ENCODE peak calls at places on chromosomes 13 and 19, in ten cellular contexts. L is cardiac fibroblast; R is upper lobe of right lung; X is adrenal gland; Q is non-pigmented ciliary epithelial cell; B is activated CD4-positive, alpha-beta memory T cell treated with anti-CD3 and anti-CD28 coated beads for 36 hours; N is T1000; G is stimulated activated CD8-positive, alpha-beta memory T cell treated with anti-CD3 and anti-CD28 coated beads, Interleukin-15, amount 100 ng/mL, for 24 hours; F is HEK293T; I is cerebellar cortex. A is an unnamed sample.

GRCh38 chr13:108302279-108302678 is 32.8 kb downstream of the TNFSF13B start:
- DNase-seq in R (no peak), N (no peak), B (no peak), F (no peak), Q (no peak), L (no peak), G (no peak), X (no peak), I (no peak), A (no peak)

GRCh38 chr13:23715762-23716235 is 145.6 kb downstream of the TNFRSF19 start:
- DNase-seq in F (no peak), B (peak; percentile 19), G (no peak), I (peak; percentile 21), X (no peak), L (peak; percentile 36), N (no peak), Q (no peak), R (peak; percentile 69), A (peak; percentile 15)

GRCh38 chr13:38685974-38686571 is 804 bp upstream of the FREM2 start:
- DNase-seq in F (peak; percentile 52), L (peak; percentile 19), N (no peak), Q (no peak), X (no peak), I (peak; percentile 20), B (no peak), G (no peak), R (no peak), A (peak; percentile 1)

GRCh38 chr19:42108527-42109389 is 23.5 kb downstream of the POU2F2 start:
- DNase-seq in G (peak; percentile 72), N (peak; percentile 62), R (peak; percentile 84), Q (peak; percentile 72), F (peak; percentile 88), X (peak; percentile 82), L (peak; percentile 95), I (peak; percentile 85), B (peak; percentile 94), A (peak; percentile 89)

GRCh38 chr19:28482221-28482620 is 730.7 kb downstream of the UQCRFS1 start:
- DNase-seq in L (no peak), I (no peak), B (no peak), F (no peak), Q (no peak), G (no peak), N (no peak), R (no peak), X (no peak), A (no peak)

GRCh38 chr13:56953965-56954364 is 186.8 kb upstream of the PRR20A start:
- DNase-seq in B (no peak), Q (no peak), F (no peak), L (no peak), R (no peak), I (no peak), X (no peak), N (no peak), G (no peak), A (no peak)

GRCh38 chr19:31257025-31257424 is 92.2 kb downstream of the TSHZ3 start:
- DNase-seq in Q (no peak), F (no peak), I (no peak), N (no peak), B (no peak), X (no peak), G (no peak), R (no peak), L (no peak), A (no peak)

GRCh38 chr19:4684312-4685095 is 14.4 kb upstream of the MYDGF start:
- DNase-seq in F (no peak), R (no peak), I (no peak), L (no peak), N (no peak), Q (no peak), G (no peak), B (no peak), X (no peak), A (no peak)

GRCh38 chr19:38710928-38711725 is 33.1 kb downstream of the CAPN12 start:
- DNase-seq in R (no peak), B (no peak), G (no peak), Q (no peak), L (peak; percentile 73), N (no peak), I (no peak), X (no peak), F (no peak), A (no peak)

GRCh38 chr19:8537099-8537498 is 23.1 kb upstream of the ZNF414 start:
- DNase-seq in G (no peak), Q (no peak), B (no peak), N (no peak), R (no peak), I (no peak), L (no peak), F (no peak), X (no peak), A (no peak)

GRCh38 chr13:30718661-30719520 is 16.5 kb upstream of the ALOX5AP start:
- DNase-seq in B (no peak), Q (peak; percentile 82), N (no peak), G (no peak), I (no peak), F (no peak), X (no peak), R (no peak), L (peak; percentile 95), A (peak; percentile 46)

GRCh38 chr19:45299719-45300118 is 23.0 kb downstream of the CKM start:
- DNase-seq in F (no peak), R (no peak), Q (no peak), B (no peak), N (no peak), X (no peak), L (no peak), G (no peak), I (no peak), A (no peak)